ENCODE peak calls at places on chromosomes 4 and X, in seven cellular contexts. H, V, A, E, K, B and N are unnamed samples.

GRCh38 chrX:44312421-44312820 is 31.1 kb downstream of the EFHC2 start:
- DNase-seq in E (no peak), A (no peak), K (no peak), V (no peak), H (no peak), B (no peak), N (no peak)

GRCh38 chr4:104073245-104073644 is 353.5 kb upstream of the TACR3 start:
- DNase-seq in B (no peak), H (no peak), K (no peak), A (no peak), E (no peak), V (no peak), N (no peak)

GRCh38 chr4:161829631-161830030 is 334.2 kb downstream of the FSTL5 start:
- DNase-seq in V (no peak), B (peak), K (no peak), A (no peak), E (no peak), H (no peak), N (no peak)

GRCh38 chr4:150867148-150867547 is 147.9 kb downstream of the LRBA start:
- DNase-seq in B (peak), V (no peak), E (no peak), K (no peak), A (peak), H (no peak), N (peak)

GRCh38 chrX:137031517-137032377 is 2.0 kb downstream of the GPR101 start:
- DNase-seq in E (peak), B (peak), A (peak), H (peak), V (no peak), K (no peak), N (no peak)

GRCh38 chr4:114547340-114548134 is 51.1 kb upstream of the UGT8 start:
- DNase-seq in B (no peak), A (no peak), H (no peak), V (no peak), E (no peak), K (no peak), N (no peak)

GRCh38 chr4:15774020-15774420 is 4.1 kb upstream of the CD38 start:
- DNase-seq in A (no peak), V (peak), H (no peak), K (no peak), B (no peak), E (no peak), N (no peak)

GRCh38 chrX:40143987-40144386 is 46.2 kb upstream of the BCOR start:
- DNase-seq in K (no peak), E (no peak), A (no peak), B (no peak), V (no peak), H (no peak), N (no peak)

GRCh38 chr4:154341448-154341847 is 150.2 kb downstream of the DCHS2 start:
- DNase-seq in A (no peak), B (no peak), E (no peak), H (no peak), V (no peak), K (no peak), N (no peak)

GRCh38 chrX:45230410-45230809 is 29.7 kb upstream of the DIPK2B start:
- DNase-seq in H (no peak), K (no peak), B (no peak), E (no peak), A (no peak), V (no peak), N (no peak)

GRCh38 chr4:6769138-6769983 is 13.2 kb upstream of the KIAA0232 start:
- DNase-seq in K (no peak), V (peak), E (no peak), B (no peak), A (no peak), H (peak), N (no peak)